ENCODE peak calls at places on chromosomes 12 and 14, in seven cellular contexts. L, C, D, V, K, G and U are unnamed samples.

GRCh38 chr12:127296591-127296990 is 970.4 kb upstream of the TMEM132C start:
- DNase-seq in L (no peak), C (no peak), D (no peak), V (no peak), K (no peak), G (no peak), U (no peak)

GRCh38 chr14:51650721-51651387 is 856 bp upstream of the FRMD6 start:
- DNase-seq in L (no peak), C (no peak), D (no peak), V (no peak), K (no peak), G (no peak), U (no peak)

GRCh38 chr12:81128930-81129554 is 51.2 kb downstream of the ACSS3 start:
- DNase-seq in L (no peak), C (no peak), D (peak; percentile 33), V (no peak), K (peak; percentile 58), G (no peak), U (peak; percentile 23)

GRCh38 chr14:88950069-88950468 is 125.6 kb downstream of the TTC8 start:
- DNase-seq in L (no peak), C (no peak), D (no peak), V (no peak), K (no peak), G (no peak), U (no peak)

GRCh38 chr14:77607741-77608302 is 8.6 kb downstream of the SPTLC2 start:
- DNase-seq in L (no peak), C (no peak), D (no peak), V (no peak), K (no peak), G (no peak), U (no peak)

GRCh38 chr12:12333407-12333831 is 16.6 kb downstream of the MANSC1 start:
- DNase-seq in L (no peak), C (no peak), D (no peak), V (no peak), K (no peak), G (no peak), U (peak; percentile 64)

GRCh38 chr12:6193853-6194815 is 6.1 kb upstream of the CD9 start:
- DNase-seq in L (no peak), C (no peak), D (no peak), V (no peak), K (no peak), G (no peak), U (no peak)

GRCh38 chr14:55930016-55930784 is 188.0 kb upstream of the PELI2 start:
- DNase-seq in L (no peak), C (no peak), D (no peak), V (no peak), K (no peak), G (no peak), U (no peak)

GRCh38 chr12:114917307-114917706 is 233.3 kb upstream of the TBX3 start:
- DNase-seq in L (no peak), C (no peak), D (no peak), V (no peak), K (no peak), G (no peak), U (no peak)

GRCh38 chr14:90049390-90049789 is 12.4 kb upstream of the KCNK13 start:
- DNase-seq in L (no peak), C (no peak), D (no peak), V (no peak), K (no peak), G (no peak), U (no peak)

GRCh38 chr14:54147285-54147684 is 190.7 kb upstream of the BMP4 start:
- DNase-seq in L (no peak), C (no peak), D (no peak), V (no peak), K (no peak), G (no peak), U (no peak)

GRCh38 chr12:95790912-95791849 is 617 bp upstream of the NTN4 start:
- DNase-seq in L (peak; percentile 8), C (peak; percentile 40), D (no peak), V (peak; percentile 36), K (no peak), G (no peak), U (no peak)

GRCh38 chr14:100810861-100811461 is 15.0 kb upstream of the MEG3 start:
- DNase-seq in L (no peak), C (no peak), D (no peak), V (no peak), K (no peak), G (no peak), U (peak; percentile 85)

GRCh38 chr14:93970967-93971634 is 5.3 kb downstream of the ASB2 start:
- DNase-seq in L (no peak), C (peak; percentile 78), D (no peak), V (peak; percentile 31), K (no peak), G (peak; percentile 20), U (no peak)

GRCh38 chr14:92928258-92928629 is 5.3 kb downstream of the CHGA start:
- DNase-seq in L (no peak), C (no peak), D (no peak), V (no peak), K (no peak), G (no peak), U (no peak)

GRCh38 chr12:83042441-83043215 is 355.9 kb downstream of the TMTC2 start:
- DNase-seq in L (no peak), C (no peak), D (no peak), V (no peak), K (no peak), G (no peak), U (peak; percentile 19)

GRCh38 chr12:104933778-104934177 is 24.3 kb downstream of the SLC41A2 start:
- DNase-seq in L (no peak), C (no peak), D (no peak), V (no peak), K (no peak), G (no peak), U (no peak)

GRCh38 chr12:89731064-89731463 is 22.4 kb upstream of the ATP2B1 start:
- DNase-seq in L (no peak), C (no peak), D (peak; percentile 29), V (no peak), K (no peak), G (no peak), U (no peak)

GRCh38 chr14:100364403-100364802 is 41.3 kb downstream of the SLC25A47 start:
- DNase-seq in L (no peak), C (no peak), D (peak; percentile 20), V (no peak), K (no peak), G (no peak), U (no peak)

GRCh38 chr14:30620178-30620577 is 1.9 kb upstream of the SCFD1 start:
- DNase-seq in L (no peak), C (no peak), D (peak; percentile 32), V (no peak), K (no peak), G (no peak), U (peak; percentile 9)

GRCh38 chr12:48446372-48446771 is 26.0 kb upstream of the ANP32D start:
- DNase-seq in L (no peak), C (no peak), D (no peak), V (no peak), K (no peak), G (no peak), U (no peak)

GRCh38 chr12:40104461-40105264 is 1.2 kb downstream of the SLC2A13 start:
- DNase-seq in L (no peak), C (no peak), D (no peak), V (peak; percentile 1), K (no peak), G (no peak), U (no peak)

GRCh38 chr12:68792952-68793351 is 15.0 kb upstream of the MDM2 start:
- DNase-seq in L (no peak), C (no peak), D (no peak), V (peak; percentile 39), K (peak; percentile 71), G (no peak), U (no peak)

GRCh38 chr12:24228980-24229730 is 279.7 kb upstream of the SOX5 start:
- DNase-seq in L (no peak), C (no peak), D (peak; percentile 60), V (no peak), K (no peak), G (no peak), U (no peak)

GRCh38 chr14:68947802-68948201 is 31.3 kb downstream of the ACTN1 start:
- DNase-seq in L (no peak), C (no peak), D (peak; percentile 86), V (no peak), K (peak; percentile 84), G (no peak), U (no peak)

GRCh38 chr14:74793506-74794155 is 30.5 kb downstream of the YLPM1 start:
- DNase-seq in L (no peak), C (no peak), D (no peak), V (no peak), K (no peak), G (no peak), U (no peak)